ENCODE peak calls at places on chromosome 1, in five cellular contexts. R is DMS53; E is dorsolateral prefrontal cortex; V is naive thymus-derived CD8-positive, alpha-beta T cell; X is kidney epithelial cell. L is an unnamed sample.

GRCh38 chr1:89736937-89737733 is 83.7 kb upstream of the LRRC8D start:
- DNase-seq in R (no peak), E (no peak), V (no peak), X (no peak), L (no peak)

GRCh38 chr1:172827301-172827700 is 168.4 kb downstream of the FASLG start:
- DNase-seq in R (no peak), E (no peak), V (no peak), X (no peak), L (no peak)

GRCh38 chr1:17212487-17213121 is 7.7 kb downstream of the PADI1 start:
- DNase-seq in R (peak), E (no peak), V (peak), X (no peak), L (peak)

GRCh38 chr1:44034423-44034822 is 3.2 kb upstream of the SLC6A9 start:
- DNase-seq in R (no peak), E (no peak), V (no peak), X (no peak), L (no peak)

GRCh38 chr1:65264197-65264929 is 45.0 kb upstream of the DNAJC6 start:
- DNase-seq in R (peak), E (peak), V (no peak), X (no peak), L (no peak)

GRCh38 chr1:181033799-181034391 is at the start of gene MR1:
- DNase-seq in R (peak), E (no peak), V (peak), X (peak), L (peak)

GRCh38 chr1:145991799-145992412 is 4.5 kb downstream of the TXNIP start:
- DNase-seq in R (peak), E (no peak), V (no peak), X (no peak), L (no peak)

GRCh38 chr1:207309775-207310273 is 11.7 kb upstream of the CD55 start:
- DNase-seq in R (peak), E (no peak), V (no peak), X (peak), L (no peak)

GRCh38 chr1:77542784-77543183 is 139.7 kb downstream of the ZZZ3 start:
- DNase-seq in R (no peak), E (no peak), V (no peak), X (no peak), L (no peak)

GRCh38 chr1:154479764-154480421 is 22.1 kb upstream of the TDRD10 start:
- DNase-seq in R (peak), E (peak), V (peak), X (peak), L (peak)

GRCh38 chr1:210233216-210233494 is 559 bp downstream of the SERTAD4 start:
- DNase-seq in R (peak), E (no peak), V (no peak), X (no peak), L (no peak)

GRCh38 chr1:34479731-34480130 is 275.1 kb upstream of the GJB5 start:
- DNase-seq in R (peak), E (no peak), V (no peak), X (no peak), L (no peak)

GRCh38 chr1:50438945-50439344 is 15.7 kb upstream of the DMRTA2 start:
- DNase-seq in R (peak), E (no peak), V (no peak), X (no peak), L (no peak)

GRCh38 chr1:198179556-198179981 is 22.8 kb downstream of the NEK7 start:
- DNase-seq in R (no peak), E (no peak), V (peak), X (no peak), L (no peak)

GRCh38 chr1:111476761-111477309 is 3.1 kb downstream of the C1orf162 start:
- DNase-seq in R (no peak), E (no peak), V (peak), X (no peak), L (peak)

GRCh38 chr1:17851075-17851474 is 95.9 kb downstream of the ACTL8 start:
- DNase-seq in R (no peak), E (no peak), V (no peak), X (no peak), L (no peak)

GRCh38 chr1:202438393-202439174 is 90.1 kb downstream of the PPP1R12B start:
- DNase-seq in R (no peak), E (no peak), V (no peak), X (no peak), L (no peak)

GRCh38 chr1:59561782-59562181 is 253.0 kb upstream of the HOOK1 start:
- DNase-seq in R (no peak), E (no peak), V (no peak), X (no peak), L (no peak)